ENCODE peak calls at places on chromosomes 7 and 10, in four cellular contexts. L is K562, Y is GM12878, V is HepG2. A is an unnamed sample.

GRCh38 chr10:75404335-75405200 is 3.0 kb upstream of the ZNF503 start:
- DNase-seq in L (no peak), Y (no peak), V (peak; percentile 67), A (peak; percentile 65)

GRCh38 chr7:7564323-7564780 is 2.3 kb upstream of the MIOS start:
- DNase-seq in L (peak; percentile 27), Y (no peak), V (no peak), A (no peak)

GRCh38 chr7:154744226-154744860 is 258.6 kb downstream of the PAXIP1 start:
- DNase-seq in L (peak; percentile 75), Y (no peak), V (no peak), A (peak; percentile 23)

GRCh38 chr7:4871056-4871680 is 9.3 kb upstream of the PAPOLB start:
- DNase-seq in L (no peak), Y (no peak), V (no peak), A (no peak)

GRCh38 chr7:5638994-5639393 is 142.5 kb downstream of the RNF216 start:
- DNase-seq in L (peak; percentile 20), Y (no peak), V (no peak), A (no peak)

GRCh38 chr10:77873558-77874380 is 52.8 kb downstream of the DLG5 start:
- DNase-seq in L (peak; percentile 44), Y (peak; percentile 64), V (peak; percentile 70), A (no peak)

GRCh38 chr7:1906087-1906830 is 236.2 kb downstream of the ELFN1 start:
- DNase-seq in L (no peak), Y (no peak), V (no peak), A (no peak)

GRCh38 chr10:19966751-19967150 is 150.5 kb downstream of the PLXDC2 start:
- DNase-seq in L (no peak), Y (no peak), V (no peak), A (no peak)

GRCh38 chr7:31122649-31123058 is 70.5 kb downstream of the ADCYAP1R1 start:
- DNase-seq in L (peak; percentile 75), Y (no peak), V (peak; percentile 45), A (peak; percentile 74)

GRCh38 chr10:49739426-49739825 is 22.7 kb downstream of the OGDHL start:
- DNase-seq in L (no peak), Y (no peak), V (no peak), A (no peak)

GRCh38 chr10:116312534-116312933 is 11.7 kb upstream of the CCDC172 start:
- DNase-seq in L (no peak), Y (no peak), V (no peak), A (no peak)

GRCh38 chr7:76020031-76020714 is 25.8 kb upstream of the TMEM120A start:
- DNase-seq in L (peak; percentile 88), Y (peak; percentile 34), V (peak; percentile 69), A (peak; percentile 90)

GRCh38 chr7:27782849-27783248 is 42.9 kb downstream of the TAX1BP1 start:
- DNase-seq in L (no peak), Y (no peak), V (no peak), A (no peak)

GRCh38 chr7:73734619-73735525 is 3.7 kb downstream of the ABHD11 start:
- DNase-seq in L (peak; percentile 93), Y (peak; percentile 49), V (peak; percentile 77), A (no peak)

GRCh38 chr10:95440756-95441546 is 120.2 kb downstream of the SORBS1 start:
- DNase-seq in L (no peak), Y (peak; percentile 36), V (peak; percentile 43), A (no peak)

GRCh38 chr7:122521767-122522166 is 177.2 kb downstream of the RNF133 start:
- DNase-seq in L (no peak), Y (no peak), V (no peak), A (no peak)

GRCh38 chr10:75209325-75210192 is 1.0 kb upstream of the VDAC2 start:
- DNase-seq in L (peak; percentile 80), Y (peak; percentile 40), V (no peak), A (no peak)

GRCh38 chr7:1567082-1567771 is 2.6 kb downstream of the PSMG3 start:
- DNase-seq in L (peak; percentile 55), Y (no peak), V (no peak), A (no peak)

GRCh38 chr10:24920907-24921881 is 31.2 kb downstream of the PRTFDC1 start:
- DNase-seq in L (peak; percentile 96), Y (peak; percentile 67), V (no peak), A (no peak)

GRCh38 chr10:77197544-77197943 is 440.1 kb downstream of the KCNMA1 start:
- DNase-seq in L (no peak), Y (peak; percentile 55), V (no peak), A (no peak)

GRCh38 chr10:71805776-71806705 is 32.7 kb upstream of the VSIR start:
- DNase-seq in L (peak; percentile 89), Y (no peak), V (no peak), A (peak; percentile 67)

GRCh38 chr7:113460067-113460466 is 341.7 kb upstream of the SMIM30 start:
- DNase-seq in L (no peak), Y (no peak), V (no peak), A (no peak)

GRCh38 chr7:101733713-101734475 is 83.5 kb upstream of the CUX1 start:
- DNase-seq in L (peak; percentile 90), Y (no peak), V (peak; percentile 57), A (no peak)

DNA sequence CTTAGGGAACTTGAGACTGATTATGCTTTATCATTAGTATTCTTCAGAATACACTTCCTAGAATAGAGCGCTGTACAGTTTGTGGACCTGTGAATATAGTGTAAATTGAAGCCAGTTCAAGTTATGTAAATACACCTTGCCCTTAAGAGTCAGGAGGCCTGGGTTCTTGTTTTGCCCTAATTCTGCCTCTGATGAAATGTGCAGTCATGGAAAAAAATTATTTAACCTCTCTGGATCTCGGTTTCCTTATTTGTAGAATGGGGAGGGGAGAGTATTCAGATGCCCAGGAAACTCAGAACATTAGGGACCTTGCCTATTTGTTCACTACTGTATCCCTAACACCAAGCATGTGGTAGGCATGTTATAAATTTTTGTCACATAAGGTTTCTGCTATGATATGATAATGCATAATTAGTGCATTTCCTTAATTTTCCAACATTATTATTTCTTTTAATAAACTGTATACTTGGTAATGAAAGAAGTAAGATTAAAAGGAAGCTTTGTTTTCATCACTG is 1.3 kb downstream of the EXOC6 start:
- DNase-seq in L (no peak), Y (no peak), V (no peak), A (no peak)
- TF ChIP-seq BRCA1 in L (no peak), Y (no peak), V (no peak), A (no peak)

DNA sequence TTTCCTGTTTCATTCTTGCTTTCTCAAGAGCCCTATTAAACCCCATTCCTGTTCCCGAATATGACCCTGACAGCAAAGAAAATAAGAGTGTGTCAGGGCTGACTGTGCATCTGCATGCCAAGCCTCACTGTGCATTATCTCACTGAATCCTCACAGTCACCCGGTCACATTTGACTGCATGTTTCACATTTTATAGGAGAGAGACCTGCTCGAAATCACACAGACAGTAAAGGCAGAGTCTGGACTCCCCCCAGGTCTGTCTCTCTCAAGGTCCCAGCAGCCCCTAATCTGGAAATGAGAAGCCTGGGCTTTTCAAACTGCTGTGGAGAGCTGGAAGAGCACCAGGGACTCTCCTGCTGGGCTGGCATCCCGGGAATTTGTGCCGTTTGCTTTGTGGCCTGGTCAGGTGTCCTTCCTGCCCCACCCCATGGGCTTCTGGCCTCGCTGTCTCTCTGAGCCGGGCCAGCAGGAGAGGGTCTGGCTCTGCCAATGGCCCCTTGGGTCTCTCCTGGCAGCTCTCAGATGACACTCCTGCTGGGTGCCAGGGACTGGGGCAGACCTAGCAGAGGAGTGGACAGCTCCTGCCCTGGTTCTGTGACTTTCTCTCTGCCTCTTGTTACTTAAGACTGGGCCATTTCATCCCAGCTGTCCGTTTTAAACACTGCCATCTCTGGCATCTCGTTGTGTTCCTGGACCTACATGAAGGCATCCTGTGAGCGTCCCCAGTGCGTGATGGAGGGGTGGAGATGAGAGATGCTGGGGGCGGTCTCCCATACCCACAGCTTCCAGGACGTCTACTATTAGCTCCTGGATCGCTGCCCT is 173.6 kb downstream of the ARHGAP12 start:
- DNase-seq in L (no peak), Y (no peak), V (peak; percentile 23), A (peak; percentile 76)
- TF ChIP-seq BRCA1 in L (no peak), Y (no peak), V (no peak), A (no peak)

GRCh38 chr7:42972703-42973500 is 40.7 kb downstream of the MRPL32 start:
- DNase-seq in L (peak; percentile 32), Y (no peak), V (peak; percentile 20), A (no peak)
- TF ChIP-seq BRCA1 in L (no peak), Y (no peak), V (no peak), A (no peak)

DNA sequence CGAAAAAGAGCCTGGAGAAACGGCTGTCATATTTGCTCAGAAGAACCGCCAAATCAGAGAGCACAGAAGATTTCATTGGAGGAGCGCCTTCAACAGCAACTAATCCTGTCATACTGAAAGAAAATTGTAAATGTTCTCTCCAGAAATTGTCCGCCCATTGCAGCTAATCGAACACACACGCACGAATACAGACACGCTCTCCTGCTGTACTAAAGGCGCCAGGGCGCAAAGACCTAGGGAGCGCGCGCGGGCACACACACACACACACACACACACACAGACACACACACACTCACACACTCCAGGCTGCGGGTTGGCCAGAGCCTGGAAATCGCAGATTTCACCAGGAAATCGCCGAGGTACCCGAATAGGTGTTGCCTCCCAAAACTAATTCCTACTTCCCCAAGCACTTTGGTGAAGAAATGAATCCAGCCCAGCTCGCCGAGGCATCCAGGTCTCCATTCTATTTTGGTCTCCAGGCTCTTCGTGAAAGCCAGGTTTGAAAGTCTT is at the start of gene CHRM2:
- DNase-seq in L (no peak), Y (no peak), V (no peak), A (no peak)
- TF ChIP-seq BRCA1 in L (no peak), Y (no peak), V (no peak), A (no peak)